ENCODE peak calls at places on chromosome 7, in four cellular contexts. Y is neuronal stem cell, X is IMR-90, Z is mesendoderm. E is an unnamed sample.

GRCh38 chr7:44693641-44694313 is 54.9 kb upstream of the ZMIZ2 start:
- DNase-seq in Y (no peak), X (peak), Z (peak), E (no peak)

GRCh38 chr7:70356975-70357374 is 758.7 kb downstream of the AUTS2 start:
- DNase-seq in Z (no peak), Y (no peak), X (no peak), E (no peak)

GRCh38 chr7:7438851-7439250 is 96.8 kb downstream of the COL28A1 start:
- DNase-seq in Z (peak), X (peak), Y (no peak), E (no peak)

GRCh38 chr7:28645866-28646265 is 233.5 kb downstream of the CREB5 start:
- DNase-seq in Z (no peak), Y (no peak), X (no peak), E (no peak)

GRCh38 chr7:43577485-43577951 is 5.4 kb upstream of the STK17A start:
- DNase-seq in Y (no peak), Z (peak), X (peak), E (peak)

GRCh38 chr7:101972627-101973026 is 155.2 kb downstream of the CUX1 start:
- DNase-seq in Y (no peak), X (no peak), Z (no peak), E (no peak)

GRCh38 chr7:81990395-81990794 is 220.5 kb upstream of the HGF start:
- DNase-seq in X (peak), Z (no peak), Y (no peak), E (no peak)

GRCh38 chr7:84247591-84247990 is 53.0 kb upstream of the SEMA3A start:
- DNase-seq in Y (no peak), Z (no peak), X (peak), E (no peak)

GRCh38 chr7:79789584-79790345 is 336.3 kb upstream of the MAGI2 start:
- DNase-seq in Z (no peak), Y (no peak), X (peak), E (no peak)

GRCh38 chr7:52091101-52091500 is 774.5 kb upstream of the COBL start:
- DNase-seq in X (no peak), Z (no peak), Y (no peak), E (no peak)

GRCh38 chr7:139992353-139993054 is 70.2 kb downstream of the PARP12 start:
- DNase-seq in X (no peak), Z (no peak), Y (no peak), E (no peak)

GRCh38 chr7:15954671-15955354 is 268.3 kb upstream of the MEOX2 start:
- DNase-seq in X (no peak), Y (no peak), Z (no peak), E (no peak)

GRCh38 chr7:21352540-21353387 is 75.1 kb upstream of the SP4 start:
- DNase-seq in Z (no peak), X (no peak), Y (no peak), E (no peak)

GRCh38 chr7:156475179-156475578 is 165.4 kb upstream of the RNF32 start:
- DNase-seq in Y (no peak), Z (no peak), X (no peak), E (no peak)

GRCh38 chr7:23696916-23697441 is 13.0 kb upstream of the STK31 start:
- DNase-seq in Z (peak), Y (peak), X (peak), E (peak)

GRCh38 chr7:150502519-150502918 is 12.2 kb upstream of the GIMAP7 start:
- DNase-seq in X (no peak), Z (no peak), Y (no peak), E (no peak)

GRCh38 chr7:74057216-74057925 is 26.2 kb upstream of the LIMK1 start:
- DNase-seq in X (no peak), Z (no peak), Y (no peak), E (no peak)

GRCh38 chr7:44634187-44634838 is 27.9 kb downstream of the OGDH start:
- DNase-seq in Y (no peak), X (peak), Z (no peak), E (no peak)

GRCh38 chr7:20828947-20829346 is 42.3 kb upstream of the SP8 start:
- DNase-seq in X (no peak), Y (no peak), Z (no peak), E (no peak)

GRCh38 chr7:29854257-29854938 is 48.1 kb downstream of the WIPF3 start:
- DNase-seq in Z (peak), X (no peak), Y (no peak), E (peak)

GRCh38 chr7:74398426-74398825 is 55.3 kb upstream of the GTF2IRD1 start:
- DNase-seq in Y (no peak), Z (no peak), X (no peak), E (no peak)

GRCh38 chr7:30274641-30275040 is 9.8 kb upstream of the ZNRF2 start:
- DNase-seq in Y (no peak), Z (no peak), X (no peak), E (no peak)

DNA sequence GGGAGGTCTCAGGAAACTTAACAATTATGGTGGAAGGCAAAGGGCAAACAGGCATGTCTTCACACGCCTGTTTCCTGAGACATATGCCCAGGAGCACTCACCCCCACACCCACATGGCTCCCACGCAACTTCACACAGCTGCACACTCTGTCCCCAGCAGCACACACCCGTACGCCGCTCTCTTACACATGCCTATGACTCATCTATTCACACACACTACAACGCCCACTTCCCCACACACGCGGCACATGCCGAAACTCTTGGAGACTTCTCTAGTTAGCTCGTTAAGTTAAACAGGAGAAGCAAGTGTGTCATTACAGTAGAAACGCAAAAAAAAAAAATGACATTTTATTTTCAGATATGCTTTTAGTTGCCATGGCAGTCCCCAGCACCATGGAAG is 6.7 kb downstream of the CALN1 start:
- DNase-seq in X (no peak), Z (no peak), Y (no peak), E (no peak)
- H2BK15ac ChIP-seq in X (no peak), Z (no peak), Y (no peak), E (no peak)

GRCh38 chr7:17307033-17307432 is 8.6 kb downstream of the AHR start:
- DNase-seq in Y (no peak), Z (no peak), X (peak), E (no peak)
- H3K9ac ChIP-seq in Y (no peak), Z (no peak), X (no peak), E (no peak)

GRCh38 chr7:47763063-47763974 is 181.4 kb upstream of the TNS3 start:
- DNase-seq in Z (no peak), X (peak), Y (peak), E (no peak)

GRCh38 chr7:47762207-47762606 is 180.3 kb upstream of the TNS3 start:
- DNase-seq in Y (no peak), Z (no peak), X (no peak), E (no peak)

GRCh38 chr7:47764746-47765145 is 182.8 kb upstream of the TNS3 start:
- DNase-seq in Z (no peak), X (no peak), Y (no peak), E (no peak)

GRCh38 chr7:47765373-47765979 is 182.8 kb downstream of the PKD1L1 start:
- DNase-seq in Y (no peak), Z (peak), X (no peak), E (no peak)

GRCh38 chr7:47762746-47763062 is 180.8 kb upstream of the TNS3 start:
- DNase-seq in Y (no peak), X (no peak), Z (no peak), E (no peak)
- H2BK15ac ChIP-seq in Y (no peak), X (peak), Z (no peak), E (no peak)

GRCh38 chr7:6142871-6143380 is 111.8 kb downstream of the ANKRD61 start:
- DNase-seq in X (no peak), Y (no peak), Z (no peak), E (no peak)
- H3K9ac ChIP-seq in X (no peak), Y (no peak), Z (no peak), E (no peak)

GRCh38 chr7:132250480-132251326 is 325.6 kb downstream of the PLXNA4 start:
- DNase-seq in X (no peak), Y (no peak), Z (peak), E (no peak)
- H2BK15ac ChIP-seq in X (no peak), Y (no peak), Z (no peak), E (no peak)